ENCODE peak calls at places on chromosomes 6 and 20, in six cellular contexts. S is omental fat pad, I is upper lobe of left lung, J is astrocyte of the spinal cord, Z is Calu3, E is lower lobe of right lung. D is an unnamed sample.

GRCh38 chr20:2578430-2579192 is 42.2 kb downstream of the TMC2 start:
- DNase-seq in S (no peak), I (peak), J (no peak), Z (no peak), E (no peak), D (no peak)

GRCh38 chr6:145017516-145017915 is 717.8 kb downstream of the EPM2A start:
- DNase-seq in S (no peak), I (no peak), J (peak), Z (no peak), E (no peak), D (no peak)

GRCh38 chr6:127459231-127459641 is at the start of gene KIAA0408:
- DNase-seq in S (no peak), I (peak), J (peak), Z (no peak), E (peak), D (peak)

GRCh38 chr6:55438217-55438616 is 110.9 kb downstream of the GFRAL start:
- DNase-seq in S (no peak), I (no peak), J (no peak), Z (no peak), E (no peak), D (no peak)

GRCh38 chr6:147479857-147480256 is 28.6 kb upstream of the SAMD5 start:
- DNase-seq in S (no peak), I (no peak), J (no peak), Z (no peak), E (no peak), D (no peak)

GRCh38 chr6:130593948-130594347 is 228.1 kb downstream of the TMEM200A start:
- DNase-seq in S (no peak), I (no peak), J (no peak), Z (no peak), E (no peak), D (no peak)

GRCh38 chr6:123801067-123801466 is 2.6 kb upstream of the NKAIN2 start:
- DNase-seq in S (no peak), I (no peak), J (no peak), Z (no peak), E (no peak), D (no peak)

GRCh38 chr20:16978497-16978896 is 230.3 kb downstream of the OTOR start:
- DNase-seq in S (no peak), I (no peak), J (no peak), Z (no peak), E (no peak), D (no peak)

GRCh38 chr6:111997078-111997862 is 56.6 kb upstream of the CCN6 start:
- DNase-seq in S (no peak), I (peak), J (peak), Z (peak), E (peak), D (peak)

GRCh38 chr20:25864986-25865714 is 168.5 kb upstream of the ZNF337 start:
- DNase-seq in S (no peak), I (no peak), J (no peak), Z (no peak), E (peak), D (no peak)

GRCh38 chr6:19327246-19327645 is 509.9 kb upstream of the ID4 start:
- DNase-seq in S (no peak), I (no peak), J (no peak), Z (no peak), E (no peak), D (no peak)

GRCh38 chr6:1610497-1611321 is 994 bp downstream of the FOXC1 start:
- DNase-seq in S (no peak), I (no peak), J (no peak), Z (no peak), E (no peak), D (peak)

GRCh38 chr6:108570518-108570917 is 9.8 kb downstream of the FOXO3 start:
- DNase-seq in S (no peak), I (no peak), J (peak), Z (no peak), E (no peak), D (no peak)
- TF ChIP-seq CTCF in S (no peak), I (no peak), J (peak), Z (no peak), E (no peak), D (no peak)

GRCh38 chr6:146202570-146202969 is 173.7 kb downstream of the GRM1 start:
- DNase-seq in S (no peak), I (no peak), J (no peak), Z (no peak), E (no peak), D (no peak)

GRCh38 chr6:146194434-146194833 is 165.6 kb downstream of the GRM1 start:
- DNase-seq in S (no peak), I (no peak), J (no peak), Z (no peak), E (no peak), D (no peak)

GRCh38 chr6:146200136-146200708 is 171.4 kb downstream of the GRM1 start:
- DNase-seq in S (no peak), I (no peak), J (peak), Z (no peak), E (no peak), D (no peak)
- TF ChIP-seq CTCF in S (no peak), I (no peak), J (no peak), Z (no peak), E (no peak), D (no peak)

GRCh38 chr6:153032255-153032882 is 29.9 kb upstream of the MTRF1L start:
- DNase-seq in S (no peak), I (no peak), J (peak), Z (no peak), E (no peak), D (no peak)
- TF ChIP-seq CTCF in S (no peak), I (peak), J (peak), Z (no peak), E (peak), D (no peak)

DNA sequence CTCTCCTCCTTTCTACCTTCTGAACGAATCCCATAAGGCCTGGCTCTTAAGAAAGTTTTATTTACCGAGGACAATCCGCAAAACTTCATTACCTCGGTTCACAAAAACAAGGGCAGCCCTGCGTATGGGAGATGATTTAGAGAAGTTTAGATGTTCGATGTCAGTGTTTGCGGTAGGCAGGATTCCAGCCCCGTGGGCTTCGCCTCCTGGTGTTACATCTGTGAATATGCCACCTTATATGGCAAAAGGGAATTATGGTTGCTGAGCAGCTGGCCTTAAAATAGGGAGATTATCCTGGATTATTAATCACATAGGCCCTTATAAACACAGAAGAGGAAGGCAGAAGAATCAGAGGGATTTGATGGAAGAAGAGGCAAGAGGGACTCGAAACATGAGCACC is 21.1 kb downstream of the BMP6 start:
- DNase-seq in S (no peak), I (no peak), J (no peak), Z (no peak), E (no peak), D (no peak)
- TF ChIP-seq CTCF in S (no peak), I (no peak), J (no peak), Z (no peak), E (no peak), D (no peak)

GRCh38 chr20:57934007-57934805 is 224.4 kb upstream of the PMEPA1 start:
- DNase-seq in S (no peak), I (no peak), J (no peak), Z (no peak), E (no peak), D (no peak)
- TF ChIP-seq CTCF in S (no peak), I (no peak), J (no peak), Z (no peak), E (no peak), D (no peak)

GRCh38 chr6:106746660-106747059 is 117.3 kb downstream of the QRSL1 start:
- DNase-seq in S (no peak), I (peak), J (peak), Z (peak), E (no peak), D (no peak)

GRCh38 chr6:106747139-106747538 is 117.8 kb downstream of the QRSL1 start:
- DNase-seq in S (no peak), I (no peak), J (no peak), Z (no peak), E (no peak), D (no peak)

GRCh38 chr6:106750146-106750900 is 120.9 kb downstream of the QRSL1 start:
- DNase-seq in S (no peak), I (no peak), J (no peak), Z (no peak), E (no peak), D (no peak)

GRCh38 chr6:106749611-106750010 is 120.2 kb downstream of the QRSL1 start:
- DNase-seq in S (no peak), I (no peak), J (no peak), Z (no peak), E (no peak), D (no peak)

DNA sequence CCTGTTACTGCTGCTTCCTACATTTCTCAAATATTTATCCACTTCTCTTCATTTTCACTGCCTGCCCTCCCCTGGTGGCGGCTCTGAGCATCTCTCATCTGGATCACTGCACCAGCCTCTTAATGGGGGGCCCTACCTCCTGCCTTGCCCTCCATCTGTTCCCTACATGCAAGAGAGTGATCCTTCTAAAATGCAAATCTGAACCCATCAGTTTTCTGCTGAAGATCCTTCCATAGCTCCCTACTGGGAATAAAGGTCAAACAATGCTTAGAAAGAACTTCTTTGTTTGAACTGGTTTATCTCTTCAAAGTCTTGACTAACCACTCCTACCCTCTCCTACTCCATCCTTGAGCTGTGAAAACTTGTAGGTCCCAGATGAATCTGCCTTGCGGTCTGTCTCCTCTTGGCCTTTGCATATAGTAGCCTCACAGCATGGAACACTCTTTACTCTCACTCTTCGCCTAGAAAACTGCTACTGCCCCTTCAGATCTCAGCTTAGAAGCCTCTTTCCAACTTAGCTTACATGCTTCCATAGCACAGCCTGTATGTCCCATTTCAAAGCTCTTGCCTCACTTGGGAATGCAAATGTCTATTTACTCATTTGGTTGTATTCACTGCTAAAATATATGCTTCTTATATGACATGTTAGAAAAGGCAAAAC is 119.3 kb downstream of the QRSL1 start:
- DNase-seq in S (no peak), I (no peak), J (no peak), Z (no peak), E (no peak), D (no peak)
- TF ChIP-seq CTCF in S (no peak), I (no peak), J (no peak), Z (no peak), E (no peak), D (no peak)

GRCh38 chr6:137919837-137920304 is 52.8 kb downstream of the TNFAIP3 start:
- DNase-seq in S (no peak), I (no peak), J (no peak), Z (no peak), E (no peak), D (no peak)

GRCh38 chr6:137923866-137924616 is 57.0 kb downstream of the TNFAIP3 start:
- DNase-seq in S (no peak), I (no peak), J (no peak), Z (no peak), E (no peak), D (no peak)

GRCh38 chr6:137920331-137920730 is 53.3 kb downstream of the TNFAIP3 start:
- DNase-seq in S (no peak), I (no peak), J (no peak), Z (no peak), E (no peak), D (no peak)

GRCh38 chr6:137919512-137919823 is 52.4 kb downstream of the TNFAIP3 start:
- DNase-seq in S (no peak), I (no peak), J (no peak), Z (no peak), E (no peak), D (no peak)

DNA sequence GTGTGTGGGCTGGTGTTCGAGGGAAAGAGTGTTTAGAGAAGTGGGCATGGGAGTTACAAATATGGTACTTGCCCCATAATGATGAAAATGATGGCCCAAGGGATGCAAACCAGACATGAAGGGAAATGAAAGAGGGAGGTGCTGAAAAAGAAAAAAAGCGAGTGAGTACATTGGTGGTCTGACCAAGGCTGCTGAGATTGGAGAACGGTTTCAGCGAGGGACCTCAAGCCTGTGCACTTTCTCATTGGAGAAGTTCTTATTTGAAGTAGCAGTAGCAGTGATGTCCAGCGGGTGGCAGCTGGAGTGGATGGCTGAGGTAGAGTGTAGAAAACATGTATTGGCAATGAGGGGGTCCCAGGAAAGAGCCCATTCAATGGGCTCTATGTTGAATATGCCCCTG is 54.8 kb downstream of the TNFAIP3 start:
- DNase-seq in S (no peak), I (no peak), J (no peak), Z (no peak), E (no peak), D (no peak)
- TF ChIP-seq CTCF in S (no peak), I (no peak), J (peak), Z (no peak), E (no peak), D (no peak)

DNA sequence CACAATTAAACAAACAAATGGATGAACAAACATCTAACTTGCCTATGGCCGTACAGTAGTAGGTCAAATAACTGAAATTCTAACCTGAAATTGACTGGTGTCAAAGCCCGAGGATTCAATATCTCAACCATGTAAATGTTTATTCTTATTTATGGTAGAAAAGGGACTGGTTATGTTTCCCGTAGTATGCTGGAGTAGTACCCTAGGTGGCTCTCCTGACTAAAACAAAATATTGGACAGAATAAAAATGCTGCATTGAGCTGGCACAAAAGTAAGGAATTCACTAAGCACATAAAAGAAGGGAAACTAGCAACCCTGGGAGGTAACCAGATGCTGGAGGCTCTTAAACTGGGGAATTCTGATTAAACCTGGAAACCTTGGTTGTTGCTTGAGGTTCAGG is 117.1 kb upstream of the PREP start:
- DNase-seq in S (no peak), I (no peak), J (no peak), Z (no peak), E (no peak), D (no peak)
- TF ChIP-seq CTCF in S (no peak), I (no peak), J (no peak), Z (no peak), E (no peak), D (no peak)

GRCh38 chr20:23138682-23139081 is 52.6 kb upstream of the CD93 start:
- DNase-seq in S (peak), I (no peak), J (no peak), Z (no peak), E (no peak), D (peak)

GRCh38 chr20:23135449-23136447 is 49.6 kb upstream of the CD93 start:
- DNase-seq in S (peak), I (peak), J (no peak), Z (no peak), E (peak), D (peak)

GRCh38 chr20:23138226-23138625 is 52.1 kb upstream of the CD93 start:
- DNase-seq in S (peak), I (no peak), J (no peak), Z (no peak), E (no peak), D (no peak)

GRCh38 chr20:23139524-23139923 is 53.4 kb upstream of the CD93 start:
- DNase-seq in S (no peak), I (no peak), J (no peak), Z (no peak), E (no peak), D (peak)

GRCh38 chr20:23136893-23137745 is 51.0 kb upstream of the CD93 start:
- DNase-seq in S (peak), I (peak), J (no peak), Z (peak), E (peak), D (no peak)
- TF ChIP-seq CTCF in S (no peak), I (no peak), J (no peak), Z (no peak), E (no peak), D (no peak)

GRCh38 chr20:653590-654426 is 808 bp upstream of the SRXN1 start:
- DNase-seq in S (no peak), I (peak), J (no peak), Z (no peak), E (no peak), D (no peak)

GRCh38 chr20:654427-654770 is 1.4 kb upstream of the SRXN1 start:
- DNase-seq in S (no peak), I (no peak), J (no peak), Z (no peak), E (no peak), D (no peak)

GRCh38 chr20:652611-653109 is 340 bp downstream of the SRXN1 start:
- DNase-seq in S (no peak), I (peak), J (peak), Z (peak), E (peak), D (no peak)

GRCh38 chr20:651713-652610 is 1.0 kb downstream of the SRXN1 start:
- DNase-seq in S (no peak), I (peak), J (no peak), Z (no peak), E (no peak), D (no peak)

DNA sequence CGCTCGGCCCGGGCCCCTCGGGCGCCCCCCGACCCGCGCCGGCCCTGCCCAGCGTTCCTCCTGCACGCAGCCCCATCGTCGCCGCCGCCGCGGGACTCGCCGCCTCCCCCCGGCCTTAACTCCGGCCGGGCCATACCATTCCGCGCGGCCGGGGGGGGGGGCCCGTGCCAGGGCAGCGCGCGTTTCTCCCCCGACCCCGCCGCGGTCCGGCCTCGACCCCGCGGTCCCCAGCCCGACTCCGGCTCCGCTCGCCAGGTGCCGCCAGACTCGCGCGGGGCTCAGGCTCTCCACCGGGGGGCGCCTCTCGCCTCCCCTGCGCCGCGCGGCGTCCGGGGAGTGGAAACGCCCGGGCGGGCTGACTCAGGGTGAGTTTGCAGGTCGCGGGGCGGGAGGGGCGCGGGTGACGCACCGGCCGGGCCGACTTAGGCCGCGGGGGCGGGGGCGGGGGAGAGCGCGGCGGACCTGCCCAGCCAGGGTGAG is at the start of gene SRXN1:
- DNase-seq in S (peak), I (peak), J (peak), Z (peak), E (peak), D (peak)
- TF ChIP-seq CTCF in S (no peak), I (peak), J (peak), Z (peak), E (peak), D (peak)

D was measured in suprapubic skin.